ENCODE peak calls at places on chromosome 7, in seven cellular contexts. C is kidney, P is fibroblast of lung, E is psoas muscle, U is A673, A is dorsolateral prefrontal cortex, T is spleen. G is an unnamed sample.

GRCh38 chr7:120775703-120776265 is 82.2 kb downstream of the TSPAN12 start:
- DNase-seq in C (no peak), P (no peak), E (no peak), U (no peak), A (no peak), T (no peak), G (no peak)

GRCh38 chr7:129492406-129492805 is 9.9 kb upstream of the SMKR1 start:
- DNase-seq in C (no peak), P (no peak), E (no peak), U (no peak), A (no peak), T (no peak), G (no peak)

GRCh38 chr7:110372685-110373084 is 718.2 kb upstream of the LRRN3 start:
- DNase-seq in C (no peak), P (no peak), E (no peak), U (no peak), A (no peak), T (no peak), G (no peak)

GRCh38 chr7:36015733-36016132 is 137.3 kb upstream of the EEPD1 start:
- DNase-seq in C (no peak), P (no peak), E (no peak), U (no peak), A (no peak), T (no peak), G (no peak)

GRCh38 chr7:77425151-77426051 is 9.3 kb upstream of the GSAP start:
- DNase-seq in C (no peak), P (peak), E (no peak), U (no peak), A (no peak), T (no peak), G (no peak)

GRCh38 chr7:150940446-150941102 is 37.5 kb downstream of the KCNH2 start:
- DNase-seq in C (no peak), P (no peak), E (no peak), U (peak), A (no peak), T (no peak), G (no peak)

GRCh38 chr7:112193915-112194502 is 12.2 kb downstream of the DOCK4 start:
- DNase-seq in C (no peak), P (no peak), E (no peak), U (no peak), A (no peak), T (no peak), G (no peak)

GRCh38 chr7:115260381-115260780 is 338.5 kb downstream of the MDFIC start:
- DNase-seq in C (no peak), P (peak), E (no peak), U (no peak), A (no peak), T (no peak), G (no peak)

GRCh38 chr7:117021960-117022359 is 68.7 kb downstream of the ST7 start:
- DNase-seq in C (no peak), P (no peak), E (no peak), U (no peak), A (no peak), T (no peak), G (no peak)

GRCh38 chr7:22726849-22727792 is at the start of gene IL6:
- DNase-seq in C (peak), P (peak), E (peak), U (peak), A (peak), T (peak), G (no peak)

GRCh38 chr7:5429857-5430611 is 6.4 kb upstream of the TNRC18 start:
- DNase-seq in C (peak), P (peak), E (peak), U (peak), A (no peak), T (no peak), G (no peak)

GRCh38 chr7:98372993-98373392 is 27.9 kb downstream of the BAIAP2L1 start:
- DNase-seq in C (no peak), P (peak), E (no peak), U (no peak), A (no peak), T (no peak), G (no peak)

GRCh38 chr7:113071465-113071864 is 15.2 kb downstream of the GPR85 start:
- DNase-seq in C (no peak), P (peak), E (no peak), U (no peak), A (no peak), T (no peak), G (peak)

GRCh38 chr7:66837007-66837406 is 84.0 kb upstream of the TMEM248 start:
- DNase-seq in C (no peak), P (peak), E (no peak), U (peak), A (no peak), T (peak), G (peak)

GRCh38 chr7:130869918-130870317 is 135.9 kb upstream of the KLF14 start:
- DNase-seq in C (no peak), P (no peak), E (no peak), U (no peak), A (no peak), T (no peak), G (no peak)

GRCh38 chr7:50807026-50807730 is 24.5 kb upstream of the GRB10 start:
- DNase-seq in C (no peak), P (no peak), E (no peak), U (no peak), A (no peak), T (no peak), G (no peak)

GRCh38 chr7:18521236-18521589 is 25.7 kb downstream of the HDAC9 start:
- DNase-seq in C (no peak), P (no peak), E (no peak), U (peak), A (no peak), T (no peak), G (peak)

GRCh38 chr7:49643321-49643720 is 130.1 kb upstream of the VWC2 start:
- DNase-seq in C (no peak), P (no peak), E (no peak), U (no peak), A (peak), T (no peak), G (no peak)

GRCh38 chr7:1257221-1257620 is 24.5 kb downstream of the UNCX start:
- DNase-seq in C (peak), P (no peak), E (no peak), U (no peak), A (no peak), T (peak), G (no peak)
- H3K27ac ChIP-seq in C (no peak), P (no peak), E (no peak), U (no peak), A (no peak), T (no peak), G (no peak)

GRCh38 chr7:128352636-128353035 is 8.9 kb downstream of the PRRT4 start:
- DNase-seq in C (no peak), P (no peak), E (no peak), U (no peak), A (no peak), T (no peak), G (no peak)

GRCh38 chr7:128352138-128352537 is 8.4 kb upstream of the RBM28 start:
- DNase-seq in C (peak), P (peak), E (peak), U (no peak), A (no peak), T (peak), G (no peak)

GRCh38 chr7:128353189-128353588 is 8.3 kb downstream of the PRRT4 start:
- DNase-seq in C (no peak), P (no peak), E (no peak), U (no peak), A (no peak), T (no peak), G (no peak)

GRCh38 chr7:128350708-128351295 is 7.1 kb upstream of the RBM28 start:
- DNase-seq in C (no peak), P (no peak), E (no peak), U (no peak), A (no peak), T (no peak), G (no peak)

GRCh38 chr7:128351296-128352123 is 7.8 kb upstream of the RBM28 start:
- DNase-seq in C (no peak), P (no peak), E (no peak), U (no peak), A (no peak), T (peak), G (no peak)
- TF ChIP-seq CTCF in C (no peak), P (no peak), E (no peak), U (no peak), A (no peak), T (no peak), G (no peak)

DNA sequence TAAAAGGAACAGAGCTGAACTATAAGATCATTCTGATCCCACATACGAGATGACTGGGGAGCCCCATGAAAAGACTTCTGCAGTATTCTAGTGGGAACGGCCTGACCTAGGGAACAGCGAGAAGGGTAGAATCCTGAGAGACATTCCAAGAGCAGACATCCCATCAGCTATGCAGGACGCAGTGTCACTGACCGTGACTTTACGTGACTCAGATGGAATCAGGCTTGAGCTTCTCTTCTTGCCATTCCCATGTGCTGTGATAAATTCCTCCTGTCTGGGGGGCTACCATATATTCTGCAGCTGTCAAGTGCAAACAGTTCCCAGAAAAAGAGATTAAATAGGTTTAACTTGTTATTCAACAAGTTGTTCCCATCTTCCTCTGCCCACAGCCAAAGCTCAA is 73.1 kb upstream of the PDE1C start:
- DNase-seq in C (no peak), P (no peak), E (no peak), U (no peak), A (no peak), T (no peak), G (no peak)
- H3K27ac ChIP-seq in C (no peak), P (no peak), E (no peak), U (no peak), A (no peak), T (no peak), G (no peak)

GRCh38 chr7:31054608-31055273 is 2.6 kb downstream of the ADCYAP1R1 start:
- DNase-seq in C (no peak), P (no peak), E (no peak), U (no peak), A (no peak), T (no peak), G (no peak)

GRCh38 chr7:31055501-31055900 is 3.4 kb downstream of the ADCYAP1R1 start:
- DNase-seq in C (no peak), P (no peak), E (no peak), U (no peak), A (no peak), T (no peak), G (no peak)

GRCh38 chr7:31058688-31059087 is 6.6 kb downstream of the ADCYAP1R1 start:
- DNase-seq in C (no peak), P (no peak), E (no peak), U (no peak), A (no peak), T (no peak), G (no peak)

GRCh38 chr7:31058122-31058521 is 6.0 kb downstream of the ADCYAP1R1 start:
- DNase-seq in C (no peak), P (no peak), E (no peak), U (no peak), A (no peak), T (no peak), G (no peak)

DNA sequence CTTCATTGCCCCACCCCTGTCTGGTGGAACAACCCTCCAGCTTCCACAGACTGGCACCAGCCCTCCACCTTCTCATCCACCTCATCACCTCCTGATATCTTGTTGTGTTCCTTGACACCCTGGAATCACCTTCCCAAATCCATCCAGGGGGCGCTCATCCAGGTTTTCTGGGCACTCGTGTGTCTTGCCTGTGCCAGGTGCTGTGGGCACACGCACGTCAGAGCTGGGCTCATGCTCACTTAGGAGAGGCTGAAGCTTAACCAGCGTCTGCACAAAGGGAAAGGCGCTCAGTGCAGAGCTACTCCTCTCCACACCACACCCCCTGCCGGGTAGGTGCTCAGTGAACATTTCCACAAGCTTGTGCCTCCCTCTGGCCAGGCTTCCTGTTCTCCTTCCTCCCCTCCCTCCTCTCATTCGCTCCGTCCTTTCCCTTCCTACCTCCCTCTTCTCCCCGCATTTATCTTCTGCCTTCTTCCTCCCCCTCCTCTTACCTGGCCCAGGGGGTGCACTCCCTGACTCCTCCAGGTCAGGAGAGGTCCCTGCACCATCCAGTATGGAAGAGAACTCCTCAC is 4.8 kb downstream of the ADCYAP1R1 start:
- DNase-seq in C (no peak), P (no peak), E (no peak), U (no peak), A (no peak), T (no peak), G (no peak)
- TF ChIP-seq CTCF in C (no peak), P (no peak), E (no peak), U (peak), A (no peak), T (no peak), G (no peak)

GRCh38 chr7:41916450-41916927 is 213.6 kb upstream of the INHBA start:
- DNase-seq in C (no peak), P (peak), E (no peak), U (peak), A (no peak), T (no peak), G (no peak)
- H3K27ac ChIP-seq in C (no peak), P (peak), E (no peak), U (no peak), A (no peak), T (no peak), G (no peak)

DNA sequence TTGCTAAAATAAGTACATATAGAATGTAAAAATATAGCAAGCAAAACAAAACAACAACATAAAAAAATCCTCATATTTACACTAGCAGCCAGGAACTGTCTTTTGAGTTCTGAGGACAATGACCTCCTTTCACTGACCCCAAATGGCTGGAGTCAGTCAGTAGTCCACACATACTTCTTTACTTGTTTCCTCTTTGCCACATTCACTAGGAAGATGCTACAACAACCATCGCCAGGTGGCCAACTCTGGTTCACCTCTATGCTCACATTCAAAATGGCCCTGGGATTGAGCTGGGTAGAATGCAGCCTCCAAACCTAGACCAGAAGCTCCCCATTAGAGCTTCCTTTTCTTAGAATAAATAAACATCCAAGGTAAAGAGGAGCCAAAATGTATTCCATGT is 356.2 kb downstream of the PLXNA4 start:
- DNase-seq in C (no peak), P (no peak), E (no peak), U (no peak), A (no peak), T (no peak), G (no peak)
- TF ChIP-seq CTCF in C (no peak), P (no peak), E (no peak), U (no peak), A (no peak), T (no peak), G (no peak)

GRCh38 chr7:95476072-95476845 is 9.5 kb upstream of the ASB4 start:
- DNase-seq in C (no peak), P (peak), E (no peak), U (no peak), A (no peak), T (no peak), G (no peak)
- H3K27ac ChIP-seq in C (no peak), P (no peak), E (peak), U (peak), A (no peak), T (no peak), G (no peak)

GRCh38 chr7:21568762-21569161 is 25.9 kb downstream of the DNAH11 start:
- DNase-seq in C (no peak), P (peak), E (no peak), U (peak), A (no peak), T (no peak), G (peak)
- TF ChIP-seq CTCF in C (no peak), P (no peak), E (peak), U (peak), A (no peak), T (no peak), G (peak)

DNA sequence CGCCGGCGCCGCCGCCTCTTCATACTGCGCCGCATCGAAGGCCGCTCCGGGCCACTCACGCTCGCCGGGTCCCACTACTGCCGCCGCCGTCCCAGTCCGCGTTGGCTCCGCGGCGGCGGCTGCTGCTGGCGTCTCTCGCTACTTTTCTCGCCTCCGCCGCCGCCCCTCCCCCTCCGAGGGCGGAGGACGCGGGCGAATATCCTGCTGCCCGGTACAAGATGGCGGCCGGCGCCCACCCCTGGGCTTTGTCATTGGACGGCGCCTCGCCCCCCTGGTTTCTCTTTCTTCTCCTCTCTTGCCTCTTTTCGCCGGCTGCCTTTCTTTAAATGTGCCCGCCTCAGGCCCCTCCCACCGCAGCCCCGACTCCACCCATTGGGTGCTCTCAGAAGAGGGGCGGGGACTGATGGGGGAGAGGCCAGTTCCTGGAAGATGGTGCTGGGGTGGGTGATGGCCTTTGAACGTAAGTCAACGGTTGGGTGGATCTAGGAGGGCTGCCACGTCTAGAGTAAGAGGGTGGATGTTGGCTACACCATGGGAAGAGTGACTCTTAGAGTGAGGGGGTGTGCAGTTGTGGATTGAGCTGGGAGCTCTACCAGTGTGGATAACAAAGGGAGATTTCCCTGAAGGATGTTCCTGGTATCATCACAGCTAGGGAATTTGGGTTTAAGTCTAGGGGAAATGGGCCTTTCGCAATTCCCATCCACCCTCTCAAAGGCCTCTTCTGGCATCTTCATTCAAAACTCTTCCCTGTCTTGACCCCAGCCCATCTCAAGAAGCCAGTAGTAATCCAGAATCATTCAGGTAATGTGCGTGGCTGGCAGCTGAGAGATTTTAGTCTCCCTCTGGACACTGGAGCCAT is at the start of gene CCDC71L:
- DNase-seq in C (peak), P (peak), E (peak), U (peak), A (peak), T (peak), G (peak)
- H3K27ac ChIP-seq in C (peak), P (peak), E (peak), U (peak), A (peak), T (peak), G (peak)